ENCODE peak calls at places on chromosomes 6 and 20, in five cellular contexts. Y is stimulated activated CD8-positive, alpha-beta memory T cell treated with anti-CD3 and anti-CD28 coated beads, Interleukin-4, amount 100 ng/mL, for 24 hours; E is activated T-cell treated with anti-CD3 and anti-CD28 coated beads for 48 hours; P is activated CD4-positive, alpha-beta T cell treated with anti-CD3 and anti-CD28 coated beads, Interleukin-2, amount 50 U/mL, for 48 hours; L is caudate nucleus. R is an unnamed sample.

GRCh38 chr20:47346172-47346571 is 10.3 kb downstream of the ZMYND8 start:
- DNase-seq in L (no peak), E (no peak), P (no peak), Y (no peak), R (no peak)

GRCh38 chr6:17987576-17988421 is at the start of gene KIF13A:
- DNase-seq in Y (peak), L (peak), P (peak), E (peak), R (peak)

GRCh38 chr6:13604546-13605416 is 10.4 kb upstream of the NOL7 start:
- DNase-seq in L (no peak), Y (no peak), E (no peak), P (no peak), R (no peak)

GRCh38 chr6:42526616-42527015 is 37.2 kb upstream of the UBR2 start:
- DNase-seq in E (no peak), L (no peak), Y (no peak), P (no peak), R (no peak)

GRCh38 chr6:118826096-118826495 is 67.9 kb upstream of the ASF1A start:
- DNase-seq in E (no peak), P (no peak), L (no peak), Y (no peak), R (no peak)

GRCh38 chr6:108543165-108543940 is 17.4 kb upstream of the FOXO3 start:
- DNase-seq in Y (no peak), E (no peak), L (no peak), P (no peak), R (no peak)

GRCh38 chr6:130337534-130337933 is 28.3 kb upstream of the TMEM200A start:
- DNase-seq in L (no peak), Y (no peak), E (no peak), P (no peak), R (no peak)

GRCh38 chr6:167745660-167746376 is 80.9 kb upstream of the AFDN start:
- DNase-seq in P (no peak), Y (no peak), L (no peak), E (no peak), R (no peak)

GRCh38 chr6:27893059-27893835 is 18.9 kb downstream of the OR2B2 start:
- DNase-seq in E (peak), P (peak), L (no peak), Y (peak), R (peak)

GRCh38 chr20:52259295-52259694 is 67.7 kb upstream of the ZFP64 start:
- DNase-seq in P (no peak), L (no peak), Y (no peak), E (no peak), R (no peak)

GRCh38 chr6:1643830-1644445 is 34.2 kb downstream of the FOXC1 start:
- DNase-seq in P (no peak), E (no peak), L (no peak), Y (no peak), R (no peak)

GRCh38 chr20:22452442-22453011 is 131.8 kb downstream of the FOXA2 start:
- DNase-seq in L (no peak), P (no peak), E (no peak), Y (no peak), R (no peak)

GRCh38 chr6:4017847-4018193 is 61.1 kb downstream of the FAM217A start:
- DNase-seq in E (no peak), P (no peak), L (no peak), Y (no peak), R (no peak)

GRCh38 chr6:88629838-88630462 is 333.5 kb downstream of the RNGTT start:
- DNase-seq in L (no peak), P (no peak), E (no peak), Y (no peak), R (no peak)

GRCh38 chr6:51529240-51529639 is 558.2 kb downstream of the PKHD1 start:
- DNase-seq in E (no peak), Y (no peak), L (no peak), P (no peak), R (no peak)

GRCh38 chr6:75249837-75250236 is 6.2 kb upstream of the COX7A2 start:
- DNase-seq in L (no peak), E (no peak), P (no peak), Y (no peak), R (no peak)

GRCh38 chr6:25608562-25609174 is 43.3 kb upstream of the SCGN start:
- DNase-seq in Y (no peak), L (no peak), E (no peak), P (no peak), R (no peak)

GRCh38 chr6:84774174-84775158 is 10.1 kb upstream of the TBX18 start:
- DNase-seq in E (peak), Y (no peak), P (no peak), L (no peak), R (no peak)

GRCh38 chr6:145155873-145156782 is 579.2 kb downstream of the EPM2A start:
- DNase-seq in Y (no peak), L (no peak), P (no peak), E (no peak), R (no peak)

GRCh38 chr6:123802351-123802696 is 1.3 kb upstream of the NKAIN2 start:
- DNase-seq in L (no peak), E (no peak), P (no peak), Y (no peak), R (no peak)

GRCh38 chr6:79302341-79302740 is 67.9 kb upstream of the HMGN3 start:
- DNase-seq in L (no peak), P (no peak), Y (no peak), E (no peak), R (no peak)

GRCh38 chr6:11363881-11364576 is 131.6 kb upstream of the NEDD9 start:
- DNase-seq in L (no peak), P (peak), Y (peak), E (peak), R (no peak)

GRCh38 chr6:107624541-107624940 is 134.6 kb downstream of the SOBP start:
- DNase-seq in P (no peak), E (no peak), L (no peak), Y (no peak), R (no peak)

GRCh38 chr6:146914563-146915483 is 289.4 kb upstream of the STXBP5 start:
- DNase-seq in E (no peak), P (no peak), Y (no peak), L (no peak), R (no peak)

GRCh38 chr6:165799736-165800135 is 136.7 kb upstream of the PDE10A start:
- DNase-seq in P (no peak), L (no peak), Y (no peak), E (no peak), R (no peak)

GRCh38 chr6:117502580-117502979 is 20.1 kb downstream of the DCBLD1 start:
- DNase-seq in L (no peak), Y (no peak), E (no peak), P (no peak), R (no peak)

GRCh38 chr6:169921853-169922779 is 170.7 kb downstream of the ERMARD start:
- DNase-seq in L (no peak), Y (peak), E (peak), P (peak), R (no peak)

GRCh38 chr20:34256629-34257124 is 15.5 kb downstream of the ASIP start:
- DNase-seq in E (no peak), P (no peak), L (no peak), Y (no peak), R (no peak)

GRCh38 chr20:24951536-24952047 is 2.5 kb downstream of the CST7 start:
- DNase-seq in E (no peak), P (no peak), L (no peak), Y (no peak), R (no peak)

GRCh38 chr6:11122380-11122779 is 10.9 kb upstream of the ERVFRD-1 start:
- DNase-seq in Y (no peak), E (no peak), L (no peak), P (no peak), R (no peak)

GRCh38 chr6:157808405-157808950 is 14.6 kb upstream of the SNX9 start:
- DNase-seq in E (no peak), L (no peak), Y (no peak), P (no peak), R (no peak)

GRCh38 chr6:159801935-159802334 is 1.9 kb downstream of the PNLDC1 start:
- DNase-seq in Y (no peak), P (no peak), L (no peak), E (no peak), R (no peak)

GRCh38 chr6:26556263-26557070 is 18.3 kb downstream of the HMGN4 start:
- DNase-seq in L (peak), P (peak), E (peak), Y (no peak), R (no peak)

GRCh38 chr6:1131285-1132079 is 180.4 kb upstream of the FOXQ1 start:
- DNase-seq in P (no peak), E (no peak), Y (no peak), L (no peak), R (no peak)

GRCh38 chr20:50478162-50479036 is 31.8 kb upstream of the PTPN1 start:
- DNase-seq in E (peak), Y (peak), L (peak), P (peak), R (no peak)

GRCh38 chr6:27297857-27298730 is 14.0 kb downstream of the POM121L2 start:
- DNase-seq in P (peak), Y (peak), L (no peak), E (peak), R (no peak)

GRCh38 chr6:135267085-135267484 is 86.0 kb downstream of the MYB start:
- DNase-seq in P (no peak), E (no peak), Y (no peak), L (no peak), R (no peak)

R was measured in amygdala.